ENCODE peak calls at places on chromosomes 6 and 20, in nine cellular contexts. Z is A549, R is ovary, W is sigmoid colon, S is transverse colon, B is stomach, D is suprapubic skin, V is tibial nerve, G is GM12878. P is an unnamed sample.

GRCh38 chr6:170025341-170026271 is 265.3 kb downstream of the DLL1 start:
- DNase-seq in Z (no peak), R (no peak), W (peak; percentile 67), S (no peak), B (peak; percentile 24), D (peak; percentile 69), V (no peak), G (no peak), P (no peak)

GRCh38 chr6:39268721-39269120 is 39.4 kb upstream of the KCNK5 start:
- DNase-seq in Z (no peak), R (no peak), W (no peak), S (no peak), B (no peak), D (no peak), V (no peak), G (no peak), P (no peak)

GRCh38 chr20:46752639-46753235 is 43.3 kb downstream of the SLC2A10 start:
- DNase-seq in Z (peak; percentile 69), R (peak; percentile 18), W (peak; percentile 73), S (peak; percentile 48), B (peak; percentile 64), D (no peak), V (peak; percentile 68), G (no peak), P (no peak)

GRCh38 chr6:130431346-130431745 is 65.5 kb downstream of the TMEM200A start:
- DNase-seq in Z (no peak), R (no peak), W (no peak), S (no peak), B (no peak), D (no peak), V (no peak), G (no peak), P (no peak)

GRCh38 chr20:50142812-50143211 is 10.7 kb downstream of the PEDS1 start:
- DNase-seq in Z (no peak), R (no peak), W (no peak), S (no peak), B (no peak), D (no peak), V (no peak), G (no peak), P (no peak)

GRCh38 chr6:104322849-104323248 is 536.9 kb downstream of the HACE1 start:
- DNase-seq in Z (no peak), R (no peak), W (no peak), S (no peak), B (no peak), D (no peak), V (no peak), G (no peak), P (no peak)

GRCh38 chr6:11586574-11586973 is 49.0 kb downstream of the TMEM170B start:
- DNase-seq in Z (peak; percentile 19), R (no peak), W (no peak), S (no peak), B (no peak), D (no peak), V (no peak), G (no peak), P (no peak)

GRCh38 chr20:13494019-13494418 is 144.7 kb downstream of the TASP1 start:
- DNase-seq in Z (no peak), R (no peak), W (no peak), S (no peak), B (no peak), D (no peak), V (no peak), G (no peak), P (no peak)

GRCh38 chr6:2958331-2958711 is 13.0 kb downstream of the SERPINB6 start:
- DNase-seq in Z (no peak), R (no peak), W (no peak), S (no peak), B (no peak), D (no peak), V (no peak), G (no peak), P (no peak)

GRCh38 chr20:10314198-10314597 is 95.6 kb downstream of the SNAP25 start:
- DNase-seq in Z (no peak), R (no peak), W (no peak), S (no peak), B (no peak), D (no peak), V (no peak), G (no peak), P (no peak)

GRCh38 chr6:163404825-163405265 is 9.7 kb upstream of the QKI start:
- DNase-seq in Z (no peak), R (no peak), W (peak; percentile 74), S (peak; percentile 25), B (no peak), D (no peak), V (peak; percentile 58), G (no peak), P (peak; percentile 91)

GRCh38 chr6:80094017-80094416 is 12.5 kb upstream of the BCKDHB start:
- DNase-seq in Z (peak; percentile 11), R (no peak), W (no peak), S (no peak), B (no peak), D (no peak), V (no peak), G (no peak), P (no peak)

GRCh38 chr6:132199343-132199742 is 201.9 kb downstream of the MOXD1 start:
- DNase-seq in Z (no peak), R (no peak), W (no peak), S (no peak), B (no peak), D (no peak), V (no peak), G (no peak), P (no peak)

GRCh38 chr20:62476074-62476838 is 461 bp upstream of the GATA5 start:
- DNase-seq in Z (peak; percentile 48), R (no peak), W (no peak), S (no peak), B (peak; percentile 81), D (no peak), V (no peak), G (no peak), P (no peak)

GRCh38 chr6:167730441-167730840 is 96.3 kb upstream of the AFDN start:
- DNase-seq in Z (no peak), R (no peak), W (no peak), S (no peak), B (peak; percentile 11), D (peak; percentile 32), V (no peak), G (no peak), P (no peak)

GRCh38 chr6:167731216-167731615 is 95.5 kb upstream of the AFDN start:
- DNase-seq in Z (no peak), R (no peak), W (peak; percentile 55), S (no peak), B (peak; percentile 16), D (peak; percentile 74), V (no peak), G (no peak), P (no peak)

GRCh38 chr6:167733740-167734661 is 92.7 kb upstream of the AFDN start:
- DNase-seq in Z (no peak), R (peak; percentile 35), W (peak; percentile 78), S (no peak), B (peak; percentile 22), D (no peak), V (peak; percentile 79), G (no peak), P (no peak)

GRCh38 chr6:167734662-167735497 is 91.8 kb upstream of the AFDN start:
- DNase-seq in Z (no peak), R (no peak), W (peak; percentile 57), S (no peak), B (peak; percentile 21), D (no peak), V (no peak), G (no peak), P (no peak)

GRCh38 chr6:167731731-167732422 is 94.8 kb upstream of the AFDN start:
- DNase-seq in Z (no peak), R (no peak), W (peak; percentile 40), S (no peak), B (peak; percentile 15), D (peak; percentile 66), V (no peak), G (no peak), P (no peak)
- TF ChIP-seq EP300 in Z (no peak), R (no peak), W (no peak), S (no peak), B (no peak), D (no peak), V (no peak), G (no peak), P (no peak)

DNA sequence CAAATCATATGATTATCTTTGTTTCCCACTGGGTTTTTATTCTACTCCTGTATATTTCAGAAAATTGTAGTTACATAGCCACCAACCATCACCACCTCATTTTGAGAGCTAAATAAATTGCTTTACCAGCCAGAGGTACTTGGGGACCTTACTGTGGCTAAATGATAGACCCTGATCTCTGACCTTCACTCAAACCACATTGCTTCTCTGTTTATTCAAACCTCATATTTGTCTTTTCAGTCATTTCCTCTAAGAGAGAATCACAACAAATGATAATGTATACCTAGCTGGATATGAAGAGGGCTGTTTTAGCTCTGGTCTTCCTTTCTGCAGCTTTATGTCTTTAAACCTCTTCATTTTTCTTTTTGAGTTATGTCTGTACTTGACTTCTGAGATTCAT is 142.8 kb downstream of the ADGB start:
- DNase-seq in Z (no peak), R (no peak), W (no peak), S (no peak), B (no peak), D (no peak), V (no peak), G (no peak), P (no peak)
- TF ChIP-seq EP300 in Z (no peak), R (no peak), W (no peak), S (no peak), B (no peak), D (no peak), V (no peak), G (no peak), P (no peak)

DNA sequence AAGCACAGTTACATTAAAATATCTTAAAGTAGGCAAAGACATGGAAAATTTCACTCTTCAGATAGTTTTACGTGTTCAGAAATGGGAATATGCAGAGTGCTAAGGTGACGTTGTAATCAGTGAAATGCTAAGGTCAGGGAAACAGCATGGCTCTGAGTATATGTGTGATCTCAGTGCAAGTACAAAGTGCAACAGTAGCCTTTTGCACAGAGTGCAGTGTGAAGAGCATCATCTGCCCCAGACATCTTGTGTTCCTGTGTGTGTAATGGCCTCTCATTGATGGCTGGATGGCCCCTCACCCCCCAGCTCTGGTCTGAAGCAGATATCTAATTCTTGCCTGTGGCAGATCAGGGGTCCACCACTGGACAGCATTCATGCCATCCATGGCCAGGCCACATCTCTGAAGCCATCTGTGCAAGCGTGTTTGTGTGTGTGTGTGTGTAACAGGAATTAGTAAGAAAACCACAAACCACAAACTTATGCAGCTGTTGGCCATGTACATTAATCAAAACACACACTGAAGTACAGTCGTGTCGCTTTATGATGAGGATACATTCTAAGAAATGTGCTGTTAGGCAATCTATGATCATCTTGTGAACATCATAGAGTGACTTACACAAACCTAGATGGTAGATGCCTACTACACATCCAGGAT is 165.1 kb downstream of the RALGAPA2 start:
- DNase-seq in Z (no peak), R (no peak), W (no peak), S (no peak), B (no peak), D (no peak), V (no peak), G (no peak), P (no peak)
- TF ChIP-seq EP300 in Z (no peak), R (no peak), W (no peak), S (no peak), B (no peak), D (no peak), V (no peak), G (no peak), P (no peak)

DNA sequence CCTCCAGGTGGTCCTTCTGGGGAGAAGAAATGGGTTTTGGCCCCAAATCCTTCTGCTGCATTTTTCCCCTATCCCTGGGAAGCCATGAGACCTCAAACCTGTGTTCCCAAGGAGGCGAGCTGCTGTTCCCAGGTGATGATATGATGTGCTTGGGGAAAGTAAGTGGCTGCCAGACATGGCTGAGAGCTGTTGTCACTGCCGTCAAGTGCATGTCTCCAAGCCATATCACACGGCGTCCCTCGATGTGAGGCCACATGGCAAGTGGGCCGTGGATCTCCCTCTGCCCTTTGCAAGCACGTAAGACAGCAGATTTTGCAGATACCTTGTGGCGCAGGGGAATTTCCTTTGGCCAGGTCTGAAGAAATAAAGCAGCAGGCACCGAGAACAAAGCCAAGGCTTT is 103.7 kb upstream of the CD93 start:
- DNase-seq in Z (no peak), R (no peak), W (no peak), S (no peak), B (no peak), D (no peak), V (no peak), G (no peak), P (no peak)
- TF ChIP-seq EP300 in Z (no peak), R (no peak), W (no peak), S (no peak), B (no peak), D (no peak), V (no peak), G (no peak), P (no peak)